ENCODE peak calls at places on chromosomes 4 and X, in ten cellular contexts. U is foreskin fibroblast, N is heart right ventricle, Q is ovary, G is Caco-2, F is astrocyte of the spinal cord, H is A549, Z is cardiac fibroblast, K is endothelial cell, W is adrenal gland. M is an unnamed sample.

GRCh38 chr4:100722866-100723459 is 205.1 kb upstream of the EMCN start:
- DNase-seq in K (no peak), W (no peak), U (no peak), G (no peak), H (no peak), Q (no peak), F (no peak), N (no peak), Z (no peak), M (peak)

GRCh38 chr4:76801621-76802545 is 96.1 kb downstream of the SOWAHB start:
- DNase-seq in Q (peak), F (peak), N (peak), K (peak), Z (peak), W (no peak), G (no peak), H (no peak), U (peak), M (no peak)

GRCh38 chr4:28451346-28451745 is 1590.7 kb downstream of the STIM2 start:
- DNase-seq in N (no peak), H (no peak), U (no peak), Z (no peak), G (no peak), W (no peak), F (no peak), K (no peak), Q (no peak), M (no peak)

GRCh38 chrX:38166478-38167083 is 54.1 kb downstream of the SRPX start:
- DNase-seq in N (no peak), G (peak), F (peak), U (peak), Z (peak), K (no peak), Q (no peak), H (peak), W (no peak), M (peak)

GRCh38 chrX:40154853-40155616 is 57.3 kb upstream of the BCOR start:
- DNase-seq in Z (peak), Q (peak), G (peak), U (peak), H (peak), F (no peak), N (peak), W (peak), K (peak), M (peak)

GRCh38 chr4:98248984-98249383 is 12.2 kb upstream of the RAP1GDS1 start:
- DNase-seq in Q (no peak), K (no peak), G (no peak), Z (no peak), F (no peak), N (no peak), H (no peak), U (no peak), W (no peak), M (no peak)

GRCh38 chrX:22575161-22575845 is 302.6 kb downstream of the CBLL2 start:
- DNase-seq in Q (no peak), K (no peak), U (peak), F (peak), W (no peak), N (no peak), Z (peak), H (no peak), G (no peak), M (no peak)

GRCh38 chrX:134020910-134021309 is 35.5 kb upstream of the GPC3 start:
- DNase-seq in H (no peak), Z (no peak), N (no peak), F (no peak), K (no peak), W (no peak), G (peak), Q (no peak), U (no peak), M (no peak)

GRCh38 chrX:74349387-74349786 is 45.4 kb downstream of the ZCCHC13 start:
- DNase-seq in H (no peak), U (peak), G (no peak), N (no peak), F (peak), Q (no peak), W (no peak), Z (peak), K (no peak), M (no peak)

GRCh38 chr4:70842761-70843435 is 3.2 kb upstream of the GRSF1 start:
- DNase-seq in U (no peak), F (no peak), W (no peak), N (no peak), H (no peak), G (no peak), K (no peak), Z (no peak), Q (no peak), M (peak)

GRCh38 chr4:160091631-160092030 is 988.8 kb downstream of the RAPGEF2 start:
- DNase-seq in K (no peak), F (no peak), Z (no peak), H (no peak), U (no peak), N (no peak), W (no peak), Q (no peak), G (no peak), M (no peak)

GRCh38 chrX:20063153-20063552 is 53.6 kb downstream of the MAP7D2 start:
- DNase-seq in H (no peak), U (no peak), F (no peak), N (no peak), K (no peak), G (no peak), Q (no peak), Z (no peak), W (no peak), M (no peak)

GRCh38 chr4:139084425-139085093 is 69.0 kb downstream of the NOCT start:
- DNase-seq in H (no peak), G (no peak), Z (no peak), Q (no peak), U (no peak), N (no peak), F (no peak), W (no peak), K (peak), M (peak)

GRCh38 chrX:46117234-46117633 is 428.0 kb downstream of the ZNF674 start:
- DNase-seq in N (no peak), F (no peak), G (no peak), W (no peak), H (no peak), Q (no peak), Z (no peak), U (no peak), K (no peak), M (no peak)

GRCh38 chrX:2261838-2262678 is 238.7 kb downstream of the DHRSX start:
- DNase-seq in G (no peak), H (no peak), F (no peak), Z (no peak), N (no peak), W (no peak), U (no peak), Q (no peak), K (no peak), M (no peak)

GRCh38 chr4:88900432-88900831 is 156.6 kb downstream of the FAM13A start:
- DNase-seq in W (no peak), N (no peak), G (no peak), Q (no peak), K (no peak), F (peak), Z (peak), U (peak), H (no peak), M (no peak)

GRCh38 chr4:1862961-1863296 is 7.0 kb upstream of the LETM1 start:
- DNase-seq in K (no peak), F (no peak), W (no peak), H (no peak), G (no peak), N (no peak), U (no peak), Q (no peak), Z (no peak), M (no peak)

GRCh38 chr4:124946696-124947095 is 234.2 kb upstream of the ANKRD50 start:
- DNase-seq in F (no peak), Q (no peak), U (peak), H (no peak), N (no peak), K (no peak), Z (peak), G (no peak), W (no peak), M (no peak)

GRCh38 chr4:113837397-113837796 is 75.9 kb upstream of the CAMK2D start:
- DNase-seq in Q (no peak), H (peak), F (peak), G (no peak), N (no peak), K (no peak), U (peak), W (no peak), Z (peak), M (peak)

GRCh38 chr4:61200991-61201526 is 933 bp downstream of the ADGRL3 start:
- DNase-seq in U (peak), W (peak), G (no peak), K (peak), N (no peak), F (peak), Z (peak), H (no peak), Q (no peak), M (peak)

GRCh38 chrX:27438937-27439336 is 24.2 kb downstream of the PPP4R3C start:
- DNase-seq in Q (no peak), H (no peak), U (no peak), F (no peak), Z (no peak), N (no peak), K (no peak), G (no peak), W (no peak), M (no peak)

GRCh38 chr4:171342646-171343045 is 470.6 kb upstream of the GALNTL6 start:
- DNase-seq in U (no peak), Q (no peak), Z (no peak), W (no peak), F (no peak), K (no peak), N (no peak), H (no peak), G (no peak), M (no peak)

GRCh38 chrX:54721424-54721823 is 76.6 kb downstream of the ITIH6 start:
- DNase-seq in G (no peak), N (no peak), Z (peak), Q (no peak), U (peak), F (no peak), K (no peak), H (peak), W (no peak), M (no peak)

GRCh38 chr4:30610361-30610760 is 109.8 kb upstream of the PCDH7 start:
- DNase-seq in U (no peak), H (no peak), G (no peak), F (peak), N (no peak), Z (peak), K (no peak), W (no peak), Q (no peak), M (no peak)

GRCh38 chrX:88977835-88978234 is 230.8 kb downstream of the CPXCR1 start:
- DNase-seq in W (no peak), K (no peak), Q (no peak), H (no peak), G (no peak), U (no peak), Z (no peak), F (no peak), N (no peak), M (no peak)

GRCh38 chrX:10108288-10108687 is 48.5 kb upstream of the CLCN4 start:
- DNase-seq in H (no peak), K (no peak), F (no peak), Z (no peak), W (no peak), N (no peak), U (no peak), Q (no peak), G (no peak), M (no peak)

GRCh38 chrX:41067721-41068120 is 17.5 kb upstream of the USP9X start:
- DNase-seq in N (peak), W (no peak), F (no peak), H (no peak), K (no peak), U (no peak), Q (no peak), G (no peak), Z (no peak), M (no peak)

GRCh38 chr4:169136796-169137554 is 126.9 kb upstream of the CBR4 start:
- DNase-seq in Z (no peak), F (no peak), G (no peak), Q (no peak), U (no peak), H (no peak), W (no peak), N (no peak), K (no peak), M (no peak)

DNA sequence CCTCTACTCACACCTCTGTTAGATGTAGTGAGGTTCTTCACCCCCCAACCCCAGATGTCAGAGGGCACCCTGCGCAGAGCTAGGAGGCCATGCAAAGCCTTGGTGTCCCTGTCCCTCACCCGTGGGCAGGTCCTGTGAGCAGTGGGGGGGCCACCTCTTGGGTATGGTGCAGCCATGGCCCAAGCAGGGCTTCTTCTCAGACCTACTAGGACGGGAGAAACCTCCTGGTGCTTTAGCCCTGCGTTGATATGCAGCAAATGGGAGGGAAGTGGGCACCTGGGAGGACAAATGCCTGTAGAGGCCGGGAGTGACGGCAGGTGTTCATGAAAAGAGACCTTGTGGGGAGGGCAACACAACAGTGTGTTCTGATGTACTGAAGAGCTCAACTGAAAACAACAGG is 38.5 kb upstream of the MSANTD1 start:
- DNase-seq in Z (no peak), U (no peak), F (no peak), G (no peak), H (no peak), W (no peak), N (no peak), Q (no peak), K (no peak), M (no peak)
- TF ChIP-seq CTCF in Z (no peak), U (no peak), F (no peak), G (no peak), H (no peak), W (no peak), N (no peak), Q (no peak), K (no peak), M (no peak)

GRCh38 chr4:84451546-84451945 is 47.5 kb downstream of the NKX6-1 start:
- DNase-seq in Q (no peak), G (peak), F (peak), N (no peak), Z (peak), K (no peak), H (peak), U (peak), W (no peak), M (no peak)
- TF ChIP-seq CTCF in Q (no peak), G (peak), F (peak), N (no peak), Z (peak), K (peak), H (peak), U (peak), W (no peak), M (peak)

GRCh38 chrX:77628294-77629025 is 157.6 kb downstream of the ATRX start:
- DNase-seq in F (peak), U (peak), Z (peak), G (no peak), H (no peak), Q (no peak), W (no peak), N (no peak), K (no peak), M (no peak)
- TF ChIP-seq CTCF in F (no peak), U (no peak), Z (no peak), G (no peak), H (peak), Q (no peak), W (no peak), N (no peak), K (no peak), M (no peak)

GRCh38 chr4:24411299-24411698 is 173.1 kb downstream of the DHX15 start:
- DNase-seq in U (no peak), K (no peak), W (no peak), Z (no peak), N (no peak), F (no peak), Q (no peak), H (no peak), G (no peak), M (no peak)

GRCh38 chr4:24405356-24405755 is 179.0 kb downstream of the DHX15 start:
- DNase-seq in Z (no peak), W (no peak), K (no peak), H (no peak), F (no peak), N (no peak), G (no peak), U (no peak), Q (no peak), M (no peak)

GRCh38 chr4:24404281-24404680 is 180.1 kb downstream of the DHX15 start:
- DNase-seq in W (no peak), Z (peak), Q (no peak), G (no peak), N (no peak), U (no peak), K (no peak), H (no peak), F (peak), M (no peak)

GRCh38 chr4:24405926-24406325 is 178.4 kb downstream of the DHX15 start:
- DNase-seq in N (no peak), Q (no peak), H (no peak), F (no peak), K (no peak), W (no peak), G (no peak), U (no peak), Z (no peak), M (no peak)

DNA sequence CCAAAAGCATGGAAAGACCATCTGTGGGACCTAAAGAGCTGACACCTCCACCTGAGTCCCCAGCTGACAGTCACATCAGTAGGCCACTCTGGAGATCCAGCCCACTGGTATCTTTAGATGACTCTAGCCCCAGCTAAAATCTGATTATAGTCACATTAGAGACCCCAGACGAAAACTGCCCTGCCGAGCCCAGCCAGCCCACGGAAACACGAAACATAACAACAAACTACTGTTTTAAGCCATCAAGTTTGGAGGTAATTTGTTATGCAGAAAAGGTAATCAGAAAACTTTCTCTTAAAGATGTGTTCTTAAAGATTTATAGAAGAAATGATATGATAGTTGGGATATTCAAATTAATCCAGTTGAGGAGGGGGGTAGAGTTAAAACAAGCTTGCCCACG is 175.7 kb downstream of the DHX15 start:
- DNase-seq in N (no peak), F (no peak), W (no peak), Z (no peak), H (no peak), Q (no peak), K (no peak), U (no peak), G (no peak), M (no peak)
- TF ChIP-seq CTCF in N (no peak), F (no peak), W (no peak), Z (no peak), H (no peak), Q (no peak), K (no peak), U (no peak), G (no peak), M (no peak)

GRCh38 chr4:8687083-8687482 is 94.5 kb downstream of the CPZ start:
- DNase-seq in K (no peak), Z (no peak), G (no peak), H (no peak), N (no peak), Q (no peak), F (no peak), W (no peak), U (no peak), M (no peak)

GRCh38 chr4:8690216-8690786 is 97.7 kb downstream of the CPZ start:
- DNase-seq in G (no peak), U (no peak), Q (no peak), H (no peak), N (no peak), W (no peak), Z (no peak), K (no peak), F (no peak), M (no peak)

GRCh38 chr4:8688908-8689445 is 96.4 kb downstream of the CPZ start:
- DNase-seq in H (no peak), G (no peak), K (no peak), F (no peak), Q (no peak), N (no peak), U (no peak), Z (no peak), W (no peak), M (no peak)

GRCh38 chr4:8689741-8690140 is 97.2 kb downstream of the CPZ start:
- DNase-seq in F (no peak), Q (no peak), N (no peak), G (no peak), Z (no peak), K (no peak), U (no peak), H (no peak), W (no peak), M (no peak)

DNA sequence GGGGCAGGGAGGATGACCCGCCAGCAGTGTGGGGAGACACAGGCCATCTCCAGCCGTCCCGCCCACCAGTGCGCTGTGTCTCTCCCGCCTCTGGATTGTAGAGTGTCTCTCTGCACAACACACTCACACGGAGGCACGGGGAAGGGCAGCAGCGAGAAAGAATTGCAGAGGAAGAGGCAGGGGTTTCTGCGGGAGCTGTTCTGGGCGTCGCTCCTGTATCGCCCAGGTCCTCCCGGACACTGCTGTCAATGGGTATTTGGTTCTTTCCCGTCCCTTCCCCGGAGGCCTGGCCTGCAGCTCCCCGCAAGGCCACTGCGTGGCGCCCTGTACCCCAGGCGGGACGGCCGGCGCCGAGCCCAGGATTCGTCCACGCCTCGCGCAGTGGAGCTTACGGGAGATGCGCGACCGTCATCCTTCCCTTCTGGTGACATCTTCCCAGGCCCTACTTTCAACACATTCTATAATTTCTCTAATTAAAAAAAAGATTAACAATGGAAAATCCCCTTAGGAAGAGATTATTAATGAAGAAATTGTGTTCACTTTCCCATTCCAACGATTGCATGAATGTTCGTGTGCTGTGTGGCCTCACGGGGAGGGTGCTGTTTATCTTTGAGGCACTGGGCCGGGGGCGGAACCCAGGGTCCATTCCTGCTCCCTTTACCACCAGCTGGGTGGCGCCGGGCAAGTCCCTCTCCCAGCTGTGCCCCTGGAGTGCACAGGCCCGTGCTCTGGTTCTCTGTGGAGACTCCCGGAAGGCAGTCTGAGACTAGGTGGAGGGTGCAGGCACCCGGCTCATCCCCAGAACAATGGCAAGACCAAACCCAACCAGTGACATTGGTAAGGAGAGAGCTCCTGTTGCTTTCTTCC is 95.7 kb downstream of the CPZ start:
- DNase-seq in Q (no peak), W (no peak), N (no peak), G (peak), U (peak), H (peak), F (no peak), K (peak), Z (peak), M (no peak)
- TF ChIP-seq CTCF in Q (no peak), W (peak), N (peak), G (no peak), U (peak), H (peak), F (peak), K (peak), Z (peak), M (peak)

M was measured in GM13977.